ENCODE peak calls at places on chromosomes 12 and 14, in four cellular contexts. Y is AML-193, H is progenitor cell of endocrine pancreas, C is GM04504. X is an unnamed sample.

GRCh38 chr12:75444444-75445136 is 36.0 kb upstream of the GLIPR1 start:
- DNase-seq in H (no peak), Y (no peak), C (no peak), X (no peak)

GRCh38 chr12:78002878-78003277 is 172.2 kb downstream of the NAV3 start:
- DNase-seq in Y (peak), H (no peak), C (no peak), X (no peak)

GRCh38 chr14:75123991-75124390 is 2.9 kb downstream of the NEK9 start:
- DNase-seq in C (peak), H (no peak), Y (peak), X (no peak)

GRCh38 chr12:130615906-130616305 is 100.2 kb downstream of the RIMBP2 start:
- DNase-seq in H (no peak), C (no peak), Y (no peak), X (no peak)

GRCh38 chr14:58227096-58227819 is 17.4 kb upstream of the PSMA3 start:
- DNase-seq in C (no peak), H (no peak), Y (no peak), X (no peak)

GRCh38 chr14:68135566-68135965 is 316.0 kb downstream of the RAD51B start:
- DNase-seq in H (no peak), Y (no peak), C (no peak), X (no peak)

GRCh38 chr12:64459388-64460024 is 7.6 kb downstream of the TBK1 start:
- DNase-seq in Y (peak), H (no peak), C (no peak), X (no peak)

GRCh38 chr12:94620611-94621010 is 29.7 kb downstream of the TMCC3 start:
- DNase-seq in H (no peak), Y (no peak), C (no peak), X (no peak)

GRCh38 chr12:123427036-123427769 is 9.3 kb downstream of the RILPL2 start:
- DNase-seq in H (no peak), Y (no peak), C (no peak), X (no peak)

GRCh38 chr14:22641851-22642250 is 2.3 kb downstream of the OR6J1 start:
- DNase-seq in C (no peak), Y (no peak), H (no peak), X (no peak)

GRCh38 chr12:7017870-7018349 is 366 bp downstream of the LPCAT3 start:
- DNase-seq in H (no peak), C (no peak), Y (peak), X (peak)

GRCh38 chr12:6460751-6461371 is 9.0 kb downstream of the TAPBPL start:
- DNase-seq in H (no peak), Y (no peak), C (no peak), X (no peak)

GRCh38 chr14:98345186-98345585 is 926.8 kb downstream of the BCL11B start:
- DNase-seq in H (no peak), C (no peak), Y (no peak), X (no peak)

GRCh38 chr12:40646456-40646855 is 45.8 kb upstream of the CNTN1 start:
- DNase-seq in H (no peak), C (no peak), Y (no peak), X (no peak)

GRCh38 chr12:123757555-123757954 is 4.5 kb upstream of the DNAH10 start:
- DNase-seq in H (no peak), C (no peak), Y (no peak), X (no peak)

GRCh38 chr14:99758121-99758871 is 34.9 kb upstream of the EML1 start:
- DNase-seq in Y (no peak), C (peak), H (no peak), X (peak)

GRCh38 chr14:92625213-92625612 is 111.6 kb downstream of the RIN3 start:
- DNase-seq in C (peak), Y (no peak), H (no peak), X (no peak)

GRCh38 chr14:96627811-96628775 is 125.9 kb downstream of the PAPOLA start:
- DNase-seq in C (no peak), Y (no peak), H (peak), X (no peak)

GRCh38 chr12:50440288-50440687 is 39.6 kb downstream of the LARP4 start:
- DNase-seq in C (no peak), Y (no peak), H (no peak), X (no peak)

GRCh38 chr14:54848910-54849309 is 53.7 kb downstream of the GCH1 start:
- DNase-seq in Y (no peak), C (no peak), H (no peak), X (no peak)

GRCh38 chr14:68131907-68132306 is 312.3 kb downstream of the RAD51B start:
- DNase-seq in C (no peak), H (no peak), Y (no peak), X (no peak)

GRCh38 chr14:94593749-94594431 is 12.7 kb downstream of the SERPINA5 start:
- DNase-seq in C (no peak), H (no peak), Y (no peak), X (no peak)

GRCh38 chr14:77009014-77009413 is 19.5 kb downstream of the IRF2BPL start:
- DNase-seq in Y (no peak), H (no peak), C (no peak), X (no peak)

GRCh38 chr14:65335548-65335947 is 77.0 kb upstream of the FUT8 start:
- DNase-seq in H (no peak), C (no peak), Y (no peak), X (no peak)

GRCh38 chr14:92644166-92644565 is 104.3 kb downstream of the LGMN start:
- DNase-seq in Y (no peak), C (peak), H (no peak), X (no peak)

GRCh38 chr12:122021193-122021821 is 377 bp upstream of the BCL7A start:
- DNase-seq in H (peak), Y (no peak), C (no peak), X (peak)

GRCh38 chr14:71711619-71712018 is 220.6 kb upstream of the RGS6 start:
- DNase-seq in H (no peak), C (peak), Y (no peak), X (no peak)

GRCh38 chr12:128111951-128112350 is 155.0 kb upstream of the TMEM132C start:
- DNase-seq in C (no peak), H (no peak), Y (no peak), X (no peak)

GRCh38 chr14:33191855-33192254 is 253.2 kb downstream of the NPAS3 start:
- DNase-seq in Y (no peak), H (no peak), C (no peak), X (no peak)

GRCh38 chr12:84862190-84862589 is 50.4 kb downstream of the SLC6A15 start:
- DNase-seq in H (no peak), Y (no peak), C (peak), X (no peak)

GRCh38 chr12:119547016-119547415 is 46.6 kb upstream of the TMEM233 start:
- DNase-seq in H (no peak), C (no peak), Y (no peak), X (no peak)

GRCh38 chr12:52125499-52125900 is 46.0 kb downstream of the SMIM41 start:
- DNase-seq in H (no peak), Y (no peak), C (no peak), X (no peak)